ENCODE peak calls at places on chromosomes 7 and 10, in five cellular contexts. E is AG09319; I is activated T-helper 2 cell treated with anti-CD3 and anti-CD28 coated beads, Interferon-gamma antibody, Interleukin-2, Interleukin-4, amounts not matched to agents 10 μg/mL and 5 μg/mL and 100 μg/mL, durations not matched to agents 14 hours and 24 hours and 36 hours; B is tibial artery; U is NCI-H2081. P is an unnamed sample.
A peak's percentile ranks its signal among the peaks of the same experiment; 100 is the strongest.

GRCh38 chr7:38506756-38507155 is 124.4 kb downstream of the AMPH start:
- DNase-seq in B (peak; percentile 25), U (no peak), E (no peak), I (no peak), P (no peak)

GRCh38 chr7:31883761-31884164 is 186.4 kb downstream of the PDE1C start:
- DNase-seq in I (no peak), B (no peak), U (no peak), E (no peak), P (no peak)

GRCh38 chr7:104096683-104097082 is 107.2 kb upstream of the RELN start:
- DNase-seq in I (no peak), E (no peak), U (no peak), B (no peak), P (no peak)

GRCh38 chr7:129502708-129503685 is 666 bp downstream of the SMKR1 start:
- DNase-seq in U (no peak), I (no peak), E (no peak), B (no peak), P (no peak)

GRCh38 chr10:101897633-101898032 is 54.0 kb upstream of the KCNIP2 start:
- DNase-seq in I (no peak), E (no peak), U (no peak), B (no peak), P (no peak)

GRCh38 chr10:63554666-63555065 is 33.5 kb downstream of the REEP3 start:
- DNase-seq in I (no peak), U (no peak), E (peak; percentile 32), B (no peak), P (no peak)

GRCh38 chr7:122885583-122886356 is 490 bp downstream of the CADPS2 start:
- DNase-seq in I (no peak), B (peak; percentile 36), E (no peak), U (peak; percentile 17), P (peak; percentile 45)

GRCh38 chr7:131605280-131605878 is 49.0 kb upstream of the PODXL start:
- DNase-seq in U (no peak), B (no peak), I (no peak), E (no peak), P (no peak)

GRCh38 chr7:69736411-69736810 is 138.1 kb downstream of the AUTS2 start:
- DNase-seq in I (no peak), E (no peak), B (no peak), U (no peak), P (no peak)

GRCh38 chr10:10942441-10942840 is 75.2 kb upstream of the CELF2 start:
- DNase-seq in B (no peak), U (no peak), E (no peak), I (no peak), P (no peak)

GRCh38 chr7:43612599-43613589 is 30.0 kb downstream of the STK17A start:
- DNase-seq in U (no peak), E (no peak), I (no peak), B (no peak), P (no peak)

GRCh38 chr10:88715517-88715916 is 9.5 kb downstream of the LIPK start:
- DNase-seq in I (no peak), E (no peak), U (no peak), B (no peak), P (no peak)

GRCh38 chr10:53754851-53755250 is 982.3 kb upstream of the MBL2 start:
- DNase-seq in B (no peak), E (no peak), U (no peak), I (no peak), P (no peak)

GRCh38 chr10:109773818-109774440 is 149.4 kb downstream of the XPNPEP1 start:
- DNase-seq in E (no peak), I (no peak), B (no peak), U (no peak), P (no peak)

GRCh38 chr10:103917326-103918052 is 495 bp downstream of the STN1 start:
- DNase-seq in E (no peak), B (peak; percentile 48), I (peak; percentile 26), U (no peak), P (peak; percentile 71)

GRCh38 chr10:114538544-114538906 is 119.5 kb downstream of the ABLIM1 start:
- DNase-seq in I (peak; percentile 60), B (no peak), E (no peak), U (no peak), P (peak; percentile 90)

GRCh38 chr10:32459072-32459703 is 13.2 kb downstream of the CCDC7 start:
- DNase-seq in B (no peak), U (no peak), I (peak; percentile 50), E (no peak), P (no peak)

GRCh38 chr7:123242467-123243097 is 42.8 kb upstream of the SLC13A1 start:
- DNase-seq in I (no peak), B (no peak), U (no peak), E (no peak), P (peak; percentile 27)

GRCh38 chr10:46299531-46300366 is 13.0 kb downstream of the ANTXRL start:
- DNase-seq in U (no peak), I (no peak), B (no peak), E (no peak), P (no peak)

GRCh38 chr7:69395072-69395714 is 203.1 kb upstream of the AUTS2 start:
- DNase-seq in U (no peak), I (no peak), E (no peak), B (peak; percentile 41), P (no peak)